ENCODE peak calls at places on chromosomes 5 and 9, in nine cellular contexts. D is Peyer's patch; C is testis; R is IMR-90; W is aorta; O is CD8-positive, alpha-beta memory T cell; F is A549; E is lower lobe of right lung; L is mesendoderm. P is an unnamed sample. For H3K4me1, the result is how much of the 10 kb centered on the place peaks cover.

GRCh38 chr5:112914584-112914983 is 7.4 kb downstream of the REEP5 start:
- DNase-seq in R (peak), W (no peak), O (no peak), F (no peak), D (no peak), C (no peak), E (no peak), L (no peak), P (no peak)

GRCh38 chr5:74540582-74540981 is 99.9 kb downstream of the ENC1 start:
- DNase-seq in W (no peak), O (no peak), F (no peak), L (peak), C (no peak), E (no peak), R (no peak), D (no peak), P (no peak)

GRCh38 chr5:94793113-94793815 is 174.8 kb downstream of the SLF1 start:
- DNase-seq in D (no peak), E (no peak), O (no peak), R (peak), W (no peak), L (no peak), C (no peak), F (no peak), P (no peak)

GRCh38 chr9:96232539-96233241 is 69.3 kb downstream of the HSD17B3 start:
- DNase-seq in F (peak), R (peak), L (peak), D (no peak), C (peak), O (no peak), W (no peak), E (no peak), P (no peak)

GRCh38 chr5:107502711-107503110 is 168.0 kb downstream of the EFNA5 start:
- DNase-seq in F (no peak), E (no peak), R (no peak), L (peak), C (no peak), W (no peak), D (no peak), O (no peak), P (no peak)

GRCh38 chr5:35990941-35991592 is at the start of gene UGT3A1:
- DNase-seq in O (no peak), D (no peak), E (no peak), R (no peak), W (no peak), F (no peak), C (no peak), L (peak), P (no peak)

GRCh38 chr5:65395526-65396155 is 86.1 kb downstream of the ADAMTS6 start:
- DNase-seq in E (no peak), O (no peak), C (no peak), F (no peak), L (no peak), W (no peak), D (no peak), R (peak), P (no peak)

GRCh38 chr5:103435136-103435914 is 127.3 kb downstream of the NUDT12 start:
- DNase-seq in C (no peak), D (no peak), L (no peak), F (no peak), R (no peak), W (no peak), O (no peak), E (no peak), P (no peak)

GRCh38 chr9:88013607-88014006 is 39.3 kb upstream of the CDK20 start:
- DNase-seq in C (no peak), O (no peak), D (no peak), E (no peak), L (no peak), F (no peak), W (no peak), R (no peak), P (no peak)

GRCh38 chr5:173591300-173591622 is 25.2 kb downstream of the BOD1 start:
- DNase-seq in F (no peak), D (no peak), R (no peak), L (no peak), O (no peak), W (no peak), E (no peak), C (no peak), P (no peak)

GRCh38 chr9:136060671-136061371 is 34.3 kb downstream of the NACC2 start:
- DNase-seq in F (no peak), R (no peak), L (no peak), W (peak), O (no peak), D (peak), E (no peak), C (no peak), P (no peak)

GRCh38 chr9:136058801-136059302 is 36.2 kb downstream of the NACC2 start:
- DNase-seq in E (no peak), D (peak), R (no peak), W (peak), O (no peak), L (no peak), C (no peak), F (no peak), P (no peak)

GRCh38 chr9:136061405-136061804 is 33.7 kb downstream of the NACC2 start:
- DNase-seq in R (no peak), F (no peak), D (peak), O (no peak), L (no peak), E (no peak), C (no peak), W (peak), P (no peak)

GRCh38 chr9:136059321-136059791 is 35.7 kb downstream of the NACC2 start:
- DNase-seq in E (no peak), D (peak), W (peak), L (no peak), O (no peak), F (no peak), C (no peak), R (no peak), P (no peak)

GRCh38 chr9:136059851-136060670 is 35.0 kb downstream of the NACC2 start:
- DNase-seq in C (no peak), O (no peak), W (peak), R (peak), E (no peak), F (no peak), L (no peak), D (peak), P (no peak)
- H3K4me1 ChIP-seq in C (under half), O (under half), W (under half), R (under half), E (under half), F (under half), L (under half), D (under half), P (under half)

DNA sequence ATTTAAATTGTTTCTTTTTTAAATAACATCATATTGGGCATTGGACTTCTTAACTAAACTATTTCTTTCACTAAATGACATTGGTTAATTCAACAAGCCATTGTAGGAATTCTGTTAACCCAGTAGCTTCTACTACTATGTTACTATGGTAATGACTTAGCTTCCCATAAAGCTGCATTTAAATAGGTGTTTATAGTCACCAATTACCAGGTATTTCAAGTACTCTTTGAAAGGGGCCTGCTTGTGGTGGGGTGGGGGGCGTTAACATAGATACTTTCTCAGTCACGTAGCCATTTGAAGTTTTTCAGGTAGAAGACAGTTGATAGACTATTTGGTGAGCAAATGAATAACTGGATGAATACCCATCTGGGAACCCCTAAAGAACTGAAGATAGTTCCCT is 34.0 kb downstream of the PIK3R1 start:
- DNase-seq in R (no peak), O (no peak), L (peak), D (no peak), E (no peak), W (no peak), C (no peak), F (no peak), P (no peak)
- H3K4me1 ChIP-seq in R (under half), O (half or more), L (under half), D (under half), E (half or more), W (under half), C (under half), F (under half), P (half or more)

GRCh38 chr5:88882321-88883038 is 504 bp downstream of the MEF2C start:
- DNase-seq in C (no peak), R (peak), D (no peak), E (no peak), L (no peak), W (no peak), O (no peak), F (no peak), P (no peak)

GRCh38 chr5:88879724-88880123 is 3.3 kb downstream of the MEF2C start:
- DNase-seq in E (no peak), L (peak), F (no peak), W (no peak), D (no peak), C (no peak), R (no peak), O (no peak), P (no peak)

GRCh38 chr5:88878976-88879375 is 4.0 kb downstream of the MEF2C start:
- DNase-seq in R (peak), F (no peak), D (no peak), E (no peak), C (no peak), W (no peak), L (no peak), O (no peak), P (no peak)

GRCh38 chr5:88881566-88881965 is 1.4 kb downstream of the MEF2C start:
- DNase-seq in L (no peak), E (no peak), R (peak), F (no peak), W (no peak), D (no peak), O (no peak), C (no peak), P (no peak)

GRCh38 chr5:88880196-88880595 is 2.8 kb downstream of the MEF2C start:
- DNase-seq in R (no peak), D (no peak), O (no peak), W (no peak), E (no peak), C (no peak), F (no peak), L (no peak), P (no peak)
- H3K4me1 ChIP-seq in R (under half), D (under half), O (under half), W (under half), E (under half), C (under half), F (under half), L (under half), P (under half)

GRCh38 chr5:151082976-151083651 is 2.3 kb upstream of the TNIP1 start:
- DNase-seq in W (peak), R (peak), D (peak), F (peak), O (peak), C (no peak), E (peak), L (no peak), P (peak)
- H3K4me1 ChIP-seq in W (under half), R (under half), D (under half), F (half or more), O (half or more), C (under half), E (half or more), L (under half), P (under half)

DNA sequence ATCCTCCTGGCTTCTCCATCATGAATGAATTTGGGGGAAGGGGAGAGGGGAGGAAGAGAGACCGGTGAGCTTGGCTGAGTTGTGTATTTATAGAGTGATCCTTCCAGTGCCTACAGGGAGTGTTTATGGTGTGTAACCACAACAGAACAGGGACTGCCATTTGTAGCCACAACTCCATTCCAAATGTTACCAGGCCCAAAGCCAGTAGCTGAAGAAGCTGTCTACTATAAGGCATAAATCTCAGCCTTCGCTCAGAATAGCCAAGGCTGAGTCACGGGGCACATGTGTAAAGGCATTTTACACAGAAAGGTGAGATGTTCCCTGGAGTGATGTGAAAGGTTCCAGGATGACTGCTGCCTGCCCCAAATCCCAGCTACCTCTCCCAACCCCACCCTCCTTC is 2.5 kb downstream of the TMEM252 start:
- DNase-seq in R (peak), C (no peak), O (no peak), F (no peak), L (no peak), D (no peak), E (no peak), W (peak), P (no peak)
- H3K4me1 ChIP-seq in R (under half), C (under half), O (under half), F (under half), L (under half), D (under half), E (under half), W (under half), P (under half)

DNA sequence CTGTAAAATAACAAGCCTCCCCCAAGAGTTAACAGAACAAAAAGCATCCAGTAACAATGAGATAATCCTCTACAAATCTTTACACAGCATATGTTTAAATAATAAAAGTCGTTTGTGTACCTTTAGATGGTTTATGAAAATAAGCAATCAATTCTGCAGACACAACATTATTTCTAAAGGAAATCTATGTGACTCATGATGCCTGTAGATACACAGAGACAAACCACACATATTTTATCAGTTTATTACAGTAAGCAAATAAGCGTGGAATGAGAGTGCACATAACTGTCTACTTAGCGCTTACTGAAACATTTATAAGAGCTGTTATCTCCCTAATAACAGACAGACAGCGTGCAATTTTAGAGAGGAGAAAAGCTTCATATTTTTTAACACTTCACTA is 243.6 kb downstream of the AP3B1 start:
- DNase-seq in D (no peak), R (peak), L (no peak), W (no peak), C (no peak), E (no peak), O (no peak), F (peak), P (no peak)
- H3K4me1 ChIP-seq in D (under half), R (under half), L (under half), W (under half), C (under half), E (under half), O (under half), F (under half), P (under half)

GRCh38 chr5:43221502-43221901 is 29.5 kb downstream of the NIM1K start:
- DNase-seq in W (no peak), L (no peak), E (no peak), O (no peak), R (no peak), D (no peak), C (no peak), F (no peak), P (no peak)

GRCh38 chr5:43215073-43215631 is 23.1 kb downstream of the NIM1K start:
- DNase-seq in D (no peak), E (peak), C (no peak), F (no peak), O (no peak), W (no peak), L (no peak), R (no peak), P (no peak)

GRCh38 chr5:43219120-43219519 is 27.1 kb downstream of the NIM1K start:
- DNase-seq in F (no peak), C (no peak), E (no peak), L (no peak), D (no peak), W (no peak), R (no peak), O (no peak), P (no peak)

GRCh38 chr5:43213951-43214350 is 21.9 kb downstream of the NIM1K start:
- DNase-seq in O (no peak), C (no peak), D (no peak), E (no peak), R (no peak), W (no peak), L (no peak), F (no peak), P (no peak)

DNA sequence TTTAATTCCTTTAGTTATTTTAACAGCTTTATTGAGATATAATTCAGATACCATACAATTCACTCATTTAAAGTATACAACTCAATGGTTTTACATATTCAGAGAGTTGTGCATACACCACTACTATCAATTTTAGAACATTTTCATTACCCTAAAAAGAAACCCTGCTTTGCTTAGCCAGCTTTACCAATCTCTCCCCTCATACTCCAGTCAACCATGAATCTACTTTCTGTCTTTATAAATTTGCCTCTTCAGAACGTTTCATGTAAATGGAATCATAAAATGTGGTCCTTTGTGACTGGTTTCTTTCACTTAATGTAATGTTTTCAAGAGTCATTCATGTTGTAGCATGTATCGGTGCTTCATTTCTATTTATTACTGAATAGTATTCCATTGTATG is 24.9 kb downstream of the NIM1K start:
- DNase-seq in D (no peak), O (no peak), R (no peak), F (no peak), L (no peak), W (no peak), C (no peak), E (no peak), P (no peak)
- H3K4me1 ChIP-seq in D (under half), O (under half), R (under half), F (under half), L (under half), W (under half), C (under half), E (under half), P (under half)

GRCh38 chr5:138528744-138529469 is 14.1 kb downstream of the ETF1 start:
- DNase-seq in L (no peak), R (no peak), D (no peak), E (no peak), C (no peak), F (no peak), W (no peak), O (no peak), P (no peak)

GRCh38 chr5:138523406-138523805 is 19.6 kb downstream of the ETF1 start:
- DNase-seq in D (no peak), C (no peak), W (no peak), F (no peak), E (no peak), R (no peak), O (no peak), L (no peak), P (no peak)

GRCh38 chr5:138529812-138530211 is 13.2 kb downstream of the ETF1 start:
- DNase-seq in W (no peak), C (no peak), F (no peak), O (no peak), E (no peak), L (no peak), D (no peak), R (no peak), P (no peak)

GRCh38 chr5:138528208-138528607 is 14.8 kb downstream of the ETF1 start:
- DNase-seq in L (peak), W (no peak), E (no peak), R (peak), O (no peak), F (no peak), C (no peak), D (no peak), P (no peak)

DNA sequence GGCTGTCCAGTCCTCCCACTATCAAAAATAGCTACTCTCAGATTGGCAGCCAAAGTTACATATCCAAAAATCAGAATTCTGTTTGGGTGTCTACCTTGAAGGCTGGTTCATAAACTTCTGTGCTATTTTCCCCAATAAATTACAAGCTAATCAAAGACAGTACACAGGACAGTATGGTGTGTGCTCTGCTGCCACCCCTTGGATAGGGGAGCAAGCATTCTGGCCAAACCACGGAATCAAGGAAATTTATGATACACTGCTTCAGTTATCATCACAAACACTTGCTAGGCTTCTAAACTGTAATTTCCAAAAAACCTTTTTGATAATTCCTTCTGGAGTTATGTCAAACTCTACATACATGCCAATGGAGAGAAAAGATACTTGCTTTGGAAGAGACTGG is 15.9 kb downstream of the ETF1 start:
- DNase-seq in R (no peak), F (no peak), E (no peak), O (no peak), W (no peak), C (no peak), L (no peak), D (no peak), P (no peak)
- H3K4me1 ChIP-seq in R (under half), F (under half), E (under half), O (under half), W (under half), C (under half), L (under half), D (under half), P (under half)

DNA sequence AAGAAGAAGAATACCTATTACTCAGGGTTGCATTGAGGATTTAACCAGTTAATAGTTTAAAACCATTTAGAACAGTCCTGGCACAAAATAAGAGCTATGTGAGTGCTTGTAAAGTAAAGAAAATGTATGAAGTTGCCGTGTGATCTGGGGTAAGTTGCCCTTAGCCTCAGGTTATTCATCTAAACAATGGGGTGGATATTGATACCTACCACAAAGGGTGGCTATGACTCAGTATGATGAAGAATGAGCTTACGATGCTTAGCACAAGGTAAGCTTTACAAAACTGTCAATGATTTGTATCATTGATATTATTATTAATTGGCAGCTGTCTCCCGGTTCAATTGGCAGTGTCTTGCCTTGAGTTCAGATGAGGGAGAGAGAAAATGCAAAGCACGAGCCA is 149.4 kb upstream of the PITX1 start:
- DNase-seq in D (no peak), W (no peak), F (no peak), E (no peak), C (no peak), R (no peak), L (no peak), O (no peak), P (no peak)
- H3K4me1 ChIP-seq in D (under half), W (under half), F (under half), E (under half), C (under half), R (under half), L (under half), O (under half), P (under half)

P was measured in CD8-positive, alpha-beta T cell.